ENCODE peak calls at places on chromosomes 12 and 14, in nine cellular contexts. Y, W, P, M, N, B, X, R and I are unnamed samples.

GRCh38 chr12:1044697-1045096 is 53.7 kb downstream of the ERC1 start:
- DNase-seq in Y (no peak), W (no peak), P (peak), M (no peak), N (peak), B (no peak), X (no peak), R (no peak), I (no peak)

GRCh38 chr14:71103662-71104484 is 196.6 kb downstream of the PCNX1 start:
- DNase-seq in Y (no peak), W (no peak), P (peak), M (no peak), N (peak), B (no peak), X (no peak), R (no peak), I (no peak)

GRCh38 chr14:30389134-30389900 is 169.6 kb upstream of the G2E3 start:
- DNase-seq in Y (peak), W (no peak), P (peak), M (no peak), N (peak), B (no peak), X (peak), R (no peak), I (no peak)

GRCh38 chr14:92718659-92719058 is 29.8 kb downstream of the LGMN start:
- DNase-seq in Y (no peak), W (no peak), P (peak), M (no peak), N (peak), B (peak), X (no peak), R (no peak), I (no peak)

GRCh38 chr14:101469382-101470251 is 91.7 kb upstream of the DIO3 start:
- DNase-seq in Y (no peak), W (no peak), P (no peak), M (peak), N (no peak), B (no peak), X (no peak), R (no peak), I (no peak)

GRCh38 chr12:130973109-130973508 is 19.4 kb downstream of the ADGRD1 start:
- DNase-seq in Y (no peak), W (no peak), P (no peak), M (no peak), N (no peak), B (peak), X (no peak), R (no peak), I (no peak)

GRCh38 chr12:109914461-109914860 is 14.4 kb downstream of the TCHP start:
- DNase-seq in Y (no peak), W (no peak), P (no peak), M (no peak), N (no peak), B (no peak), X (no peak), R (no peak), I (no peak)

GRCh38 chr12:10178766-10179165 is at the start of gene TMEM52B:
- DNase-seq in Y (no peak), W (no peak), P (no peak), M (no peak), N (no peak), B (no peak), X (no peak), R (no peak), I (no peak)

GRCh38 chr12:10497602-10498001 is 8.1 kb upstream of the EIF2S3B start:
- DNase-seq in Y (no peak), W (no peak), P (peak), M (no peak), N (no peak), B (no peak), X (no peak), R (no peak), I (no peak)

DNA sequence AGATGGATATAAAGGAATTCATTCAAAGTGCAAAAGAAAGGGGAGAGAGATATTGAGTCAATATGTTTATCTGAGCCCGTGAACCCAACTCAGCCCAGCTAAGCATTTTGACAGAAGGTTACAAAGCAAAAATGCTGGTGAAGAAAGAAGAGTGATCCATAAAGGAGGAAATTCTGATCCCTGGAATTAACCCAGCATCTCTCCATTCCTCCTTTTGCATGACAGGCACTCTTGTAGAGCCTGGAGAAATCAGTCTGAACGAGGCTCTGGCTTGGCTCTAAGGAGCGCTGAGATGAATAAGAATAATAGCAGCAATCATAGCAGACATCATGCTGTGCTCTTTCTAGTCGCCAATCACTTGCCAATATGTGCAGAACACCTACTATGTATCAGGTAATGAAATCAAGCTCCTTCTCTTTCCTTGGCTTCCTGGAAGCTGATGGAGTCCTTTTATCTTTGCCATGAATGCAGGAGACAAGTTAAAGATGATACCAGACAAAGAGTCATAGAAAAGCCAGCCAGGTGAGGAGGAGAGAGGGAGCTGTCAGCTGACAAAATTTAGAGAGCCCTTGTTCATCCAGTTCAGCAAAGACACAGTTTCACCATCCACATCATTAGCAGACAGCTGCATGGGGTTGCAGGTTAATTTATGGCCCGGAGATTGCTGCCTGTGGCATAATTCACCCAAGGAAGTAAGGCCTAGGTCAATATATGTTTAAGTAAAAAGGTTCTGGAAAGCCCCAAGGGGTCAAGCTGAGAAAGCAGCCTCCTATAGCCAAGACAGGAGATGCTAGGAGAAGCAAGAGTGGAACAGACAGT is 476.5 kb upstream of the TBX3 start:
- DNase-seq in Y (no peak), W (no peak), P (no peak), M (no peak), N (no peak), B (no peak), X (no peak), R (no peak), I (no peak)
- H3K27ac ChIP-seq in Y (no peak), W (no peak), P (no peak), M (no peak), N (no peak), B (no peak), X (no peak), R (no peak), I (no peak)

GRCh38 chr12:49089831-49090773 is 4.5 kb downstream of the DHH start:
- DNase-seq in Y (peak), W (no peak), P (peak), M (peak), N (peak), B (no peak), X (peak), R (peak), I (peak)

GRCh38 chr12:49092086-49092815 is 2.4 kb downstream of the DHH start:
- DNase-seq in Y (peak), W (no peak), P (no peak), M (no peak), N (peak), B (no peak), X (peak), R (peak), I (peak)

GRCh38 chr12:49091056-49091835 is 3.4 kb downstream of the DHH start:
- DNase-seq in Y (no peak), W (no peak), P (peak), M (no peak), N (peak), B (no peak), X (no peak), R (no peak), I (no peak)

GRCh38 chr12:49092816-49093406 is 1.7 kb downstream of the DHH start:
- DNase-seq in Y (no peak), W (no peak), P (no peak), M (no peak), N (no peak), B (no peak), X (no peak), R (no peak), I (no peak)

GRCh38 chr12:49091836-49092085 is 2.8 kb downstream of the DHH start:
- DNase-seq in Y (no peak), W (peak), P (peak), M (no peak), N (no peak), B (no peak), X (no peak), R (no peak), I (no peak)
- H3K27ac ChIP-seq in Y (no peak), W (peak), P (no peak), M (no peak), N (no peak), B (peak), X (no peak), R (no peak), I (no peak)

GRCh38 chr12:124412646-124413015 is 117.7 kb downstream of the RFLNA start:
- DNase-seq in Y (no peak), W (no peak), P (no peak), M (no peak), N (peak), B (no peak), X (no peak), R (no peak), I (no peak)
- H3K27ac ChIP-seq in Y (no peak), W (peak), P (no peak), M (peak), N (peak), B (peak), X (peak), R (peak), I (no peak)

GRCh38 chr12:16330554-16330953 is 16.9 kb upstream of the MGST1 start:
- DNase-seq in Y (no peak), W (no peak), P (no peak), M (no peak), N (no peak), B (no peak), X (no peak), R (no peak), I (no peak)

GRCh38 chr12:16327963-16328362 is 19.5 kb upstream of the MGST1 start:
- DNase-seq in Y (no peak), W (no peak), P (no peak), M (no peak), N (no peak), B (no peak), X (no peak), R (no peak), I (no peak)

GRCh38 chr12:16335838-16336237 is 11.6 kb upstream of the MGST1 start:
- DNase-seq in Y (no peak), W (no peak), P (no peak), M (no peak), N (no peak), B (no peak), X (no peak), R (no peak), I (no peak)

GRCh38 chr12:16329594-16329993 is 17.9 kb upstream of the MGST1 start:
- DNase-seq in Y (no peak), W (no peak), P (peak), M (no peak), N (no peak), B (no peak), X (no peak), R (no peak), I (no peak)

GRCh38 chr12:16331998-16332397 is 15.4 kb upstream of the MGST1 start:
- DNase-seq in Y (no peak), W (no peak), P (no peak), M (no peak), N (no peak), B (no peak), X (no peak), R (no peak), I (no peak)
- H3K27ac ChIP-seq in Y (no peak), W (no peak), P (no peak), M (no peak), N (no peak), B (no peak), X (no peak), R (no peak), I (no peak)

DNA sequence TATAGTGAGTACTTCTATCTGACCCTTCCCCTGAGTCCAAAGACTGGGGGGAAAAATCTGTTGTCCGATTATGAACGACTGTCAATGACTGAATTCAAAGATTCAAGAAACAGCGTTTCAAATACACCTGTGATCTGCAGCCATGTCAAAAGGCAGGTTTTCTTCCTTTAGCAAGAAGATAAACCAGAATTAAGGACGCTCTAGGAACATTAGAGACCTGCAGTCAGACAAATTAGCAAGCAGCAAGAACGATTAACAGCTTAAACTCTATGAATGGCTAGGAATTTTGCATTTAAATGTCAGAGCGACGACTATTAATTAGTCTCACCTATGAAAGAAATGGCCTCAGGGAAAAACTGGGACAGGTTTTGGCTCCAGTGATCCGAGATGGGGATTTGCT is 2.0 kb downstream of the DUSP6 start:
- DNase-seq in Y (no peak), W (no peak), P (no peak), M (no peak), N (no peak), B (no peak), X (no peak), R (no peak), I (no peak)
- H3K27ac ChIP-seq in Y (peak), W (peak), P (peak), M (peak), N (peak), B (peak), X (peak), R (peak), I (peak)

GRCh38 chr12:93587601-93588000 is 15.1 kb downstream of the SOCS2 start:
- DNase-seq in Y (no peak), W (no peak), P (no peak), M (no peak), N (no peak), B (no peak), X (no peak), R (no peak), I (no peak)

GRCh38 chr12:93581370-93581769 is 8.9 kb downstream of the SOCS2 start:
- DNase-seq in Y (no peak), W (no peak), P (no peak), M (no peak), N (no peak), B (no peak), X (no peak), R (no peak), I (no peak)

GRCh38 chr12:93582351-93582750 is 9.9 kb downstream of the SOCS2 start:
- DNase-seq in Y (no peak), W (no peak), P (no peak), M (no peak), N (no peak), B (no peak), X (no peak), R (no peak), I (no peak)

GRCh38 chr12:93580682-93581081 is 8.2 kb downstream of the SOCS2 start:
- DNase-seq in Y (no peak), W (no peak), P (no peak), M (no peak), N (no peak), B (no peak), X (no peak), R (no peak), I (no peak)

DNA sequence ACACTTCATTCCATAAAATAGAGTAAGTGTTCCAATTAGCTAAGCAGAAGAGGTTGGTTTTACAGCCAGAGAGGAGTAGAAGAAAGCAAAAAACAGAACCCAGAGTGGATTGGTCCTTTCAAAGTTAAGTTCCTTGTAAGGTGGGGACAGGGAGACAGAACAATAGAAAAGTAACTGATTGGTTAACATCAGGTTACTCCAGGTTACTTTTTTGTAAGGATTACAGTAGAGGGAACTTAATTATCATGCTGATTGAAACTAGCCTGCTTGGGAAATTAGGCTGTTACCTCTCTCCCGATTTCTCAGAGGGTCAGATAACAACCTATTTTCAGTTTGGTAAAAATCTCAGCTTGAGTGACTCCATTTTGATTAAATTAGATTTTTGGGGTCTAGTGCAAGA is 11.5 kb downstream of the SOCS2 start:
- DNase-seq in Y (no peak), W (no peak), P (no peak), M (no peak), N (no peak), B (no peak), X (no peak), R (no peak), I (no peak)
- H3K27ac ChIP-seq in Y (no peak), W (no peak), P (no peak), M (no peak), N (no peak), B (no peak), X (no peak), R (peak), I (no peak)

GRCh38 chr14:105020815-105021655 is at the start of gene CDCA4:
- DNase-seq in Y (peak), W (peak), P (peak), M (peak), N (peak), B (peak), X (peak), R (peak), I (peak)
- H3K27ac ChIP-seq in Y (peak), W (peak), P (peak), M (peak), N (peak), B (peak), X (peak), R (peak), I (peak)